ENCODE peak calls at places on chromosomes 13 and 19, in four cellular contexts. L, O, V and I are unnamed samples.

GRCh38 chr19:49333426-49334288 is 1.5 kb upstream of the CD37 start:
- DNase-seq in V (no peak), O (peak; percentile 84), L (no peak), I (no peak)

GRCh38 chr19:54551950-54552912 is 21.4 kb upstream of the LILRA2 start:
- DNase-seq in L (no peak), V (no peak), O (peak; percentile 40), I (no peak)

GRCh38 chr13:36745436-36745835 is 71.6 kb downstream of the SERTM1 start:
- DNase-seq in L (no peak), O (no peak), V (no peak), I (no peak)

GRCh38 chr13:31878495-31878894 is 139.2 kb downstream of the RXFP2 start:
- DNase-seq in L (no peak), O (no peak), V (no peak), I (no peak)

GRCh38 chr13:111202745-111203144 is 87.6 kb downstream of the ARHGEF7 start:
- DNase-seq in V (no peak), L (peak; percentile 11), O (no peak), I (no peak)

GRCh38 chr19:3346677-3347353 is 19.6 kb upstream of the NFIC start:
- DNase-seq in L (no peak), V (no peak), O (no peak), I (no peak)

GRCh38 chr19:2549701-2550191 is 73.8 kb downstream of the GADD45B start:
- DNase-seq in O (no peak), L (no peak), V (no peak), I (no peak)

GRCh38 chr19:18300930-18301717 is 19.7 kb upstream of the JUND start:
- DNase-seq in O (no peak), L (peak; percentile 81), V (no peak), I (no peak)

GRCh38 chr13:113947321-113948033 is 26.4 kb downstream of the C13orf46 start:
- DNase-seq in L (peak; percentile 43), O (no peak), V (no peak), I (peak; percentile 30)

GRCh38 chr19:5955638-5955935 is 22.4 kb downstream of the RANBP3 start:
- DNase-seq in O (no peak), L (no peak), V (no peak), I (no peak)

GRCh38 chr13:94431987-94432386 is 47.5 kb downstream of the DCT start:
- DNase-seq in L (no peak), V (no peak), O (no peak), I (no peak)

GRCh38 chr13:101763191-101763590 is 310.7 kb downstream of the ITGBL1 start:
- DNase-seq in L (no peak), V (no peak), O (no peak), I (no peak)

GRCh38 chr13:108368240-108368898 is 98.9 kb downstream of the TNFSF13B start:
- DNase-seq in O (no peak), L (no peak), V (no peak), I (no peak)

GRCh38 chr19:50380767-50381166 is 3.4 kb upstream of the POLD1 start:
- DNase-seq in O (no peak), L (no peak), V (no peak), I (no peak)

GRCh38 chr13:75050419-75051066 is 431.4 kb downstream of the TBC1D4 start:
- DNase-seq in V (no peak), O (no peak), L (no peak), I (no peak)

GRCh38 chr13:80337706-80338105 is 3.2 kb downstream of the SPRY2 start:
- DNase-seq in L (no peak), V (no peak), O (no peak), I (no peak)

GRCh38 chr19:29256516-29256915 is 43.6 kb upstream of the UQCRFS1 start:
- DNase-seq in V (no peak), L (no peak), O (no peak), I (no peak)

GRCh38 chr13:74191036-74191809 is 57.0 kb upstream of the KLF12 start:
- DNase-seq in V (no peak), L (no peak), O (no peak), I (no peak)

GRCh38 chr19:10637894-10638293 is 12.5 kb downstream of the SLC44A2 start:
- DNase-seq in V (no peak), L (no peak), O (no peak), I (no peak)

GRCh38 chr19:10642473-10642872 is 11.7 kb upstream of the ILF3 start:
- DNase-seq in L (no peak), V (no peak), O (no peak), I (no peak)

GRCh38 chr19:10641248-10641647 is 12.9 kb upstream of the ILF3 start:
- DNase-seq in V (no peak), L (no peak), O (no peak), I (no peak)

GRCh38 chr19:10639836-10640235 is 14.3 kb upstream of the ILF3 start:
- DNase-seq in O (peak; percentile 67), V (no peak), L (no peak), I (no peak)

DNA sequence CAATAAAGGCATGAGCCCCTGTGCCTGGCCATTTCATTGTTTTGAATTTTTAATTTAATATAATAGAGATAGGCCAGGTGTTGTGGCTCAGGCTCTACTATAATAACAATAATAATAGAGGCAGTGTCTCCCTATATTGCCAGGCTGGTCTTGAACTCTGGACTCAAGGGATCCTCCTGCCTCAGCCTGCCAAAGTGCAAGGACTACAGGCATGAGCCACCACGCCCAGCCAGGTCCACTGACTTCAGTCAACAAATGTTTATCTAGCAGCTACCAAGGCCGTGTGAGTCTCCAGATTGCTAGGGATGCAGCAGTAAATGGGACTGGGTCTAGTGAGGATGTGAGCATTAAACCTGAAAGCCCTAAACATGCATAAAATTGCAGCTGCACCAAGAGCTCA is 13.8 kb upstream of the ILF3 start:
- DNase-seq in L (no peak), V (peak; percentile 78), O (no peak), I (no peak)
- TF ChIP-seq NR2C2 in L (no peak), V (no peak), O (no peak), I (no peak)

GRCh38 chr19:8036438-8037099 is 16.0 kb upstream of the CCL25 start:
- DNase-seq in V (no peak), L (no peak), O (no peak), I (no peak)
- TF ChIP-seq ATF2 in V (no peak), L (no peak), O (no peak), I (no peak)

DNA sequence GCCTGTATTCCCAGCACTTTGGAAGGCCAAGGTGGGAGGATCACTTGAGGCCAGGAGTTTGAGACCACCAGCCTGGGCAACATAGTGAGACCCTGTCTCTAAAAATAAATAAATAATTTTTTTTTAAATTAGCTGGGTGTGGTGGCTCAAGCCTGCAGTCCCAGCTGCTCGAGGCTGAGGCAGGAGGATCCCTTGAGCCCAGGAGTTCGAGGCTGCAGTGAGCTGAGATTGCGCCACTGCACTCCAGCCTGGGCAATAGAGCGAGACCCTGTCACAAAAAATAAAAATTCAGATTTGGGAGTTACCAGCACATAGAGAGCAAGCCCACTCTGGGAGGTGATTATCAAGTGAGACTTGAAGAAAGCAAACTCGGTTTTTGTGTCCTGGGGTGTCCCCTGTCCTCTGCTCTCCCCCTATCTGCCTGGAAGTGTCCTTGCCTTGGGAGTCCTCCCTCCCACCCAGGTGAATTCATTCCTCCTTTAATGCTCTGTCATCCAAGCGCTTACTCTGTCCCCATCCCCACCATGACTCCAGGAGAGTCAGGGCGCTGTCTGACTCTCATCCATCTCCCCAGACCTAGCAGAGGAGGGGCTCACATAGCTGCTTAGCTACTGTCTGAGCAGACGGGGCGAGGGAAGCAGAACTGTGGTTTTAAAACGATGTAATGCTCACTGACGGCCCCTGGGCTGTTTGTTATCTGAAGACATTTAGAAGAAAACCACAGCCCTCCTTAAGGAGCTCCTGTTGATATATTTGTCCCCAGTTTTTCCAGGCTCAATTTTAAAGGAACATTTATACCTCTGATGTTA is 146.7 kb downstream of the STK24 start:
- DNase-seq in L (no peak), O (no peak), V (no peak), I (no peak)
- TF ChIP-seq NR2C2 in L (no peak), O (no peak), V (no peak), I (no peak)

GRCh38 chr19:42254850-42255765 is at the start of gene ERF:
- DNase-seq in L (peak; percentile 96), V (peak; percentile 74), O (peak; percentile 45), I (peak; percentile 88)

GRCh38 chr19:42253245-42254082 is 1.5 kb downstream of the ERF start:
- DNase-seq in L (peak; percentile 78), O (no peak), V (peak; percentile 59), I (peak; percentile 77)

GRCh38 chr19:42254083-42254849 is 662 bp downstream of the ERF start:
- DNase-seq in O (no peak), L (peak; percentile 87), V (peak; percentile 76), I (peak; percentile 80)

GRCh38 chr19:42252365-42253244 is 2.3 kb downstream of the ERF start:
- DNase-seq in V (no peak), L (peak; percentile 57), O (no peak), I (no peak)

GRCh38 chr19:42255766-42256750 is 1.1 kb upstream of the ERF start:
- DNase-seq in L (peak; percentile 54), O (no peak), V (no peak), I (no peak)
- TF ChIP-seq ATF2 in L (no peak), O (no peak), V (no peak), I (no peak)

GRCh38 chr13:28851422-28851821 is 31.3 kb downstream of the MTUS2 start:
- DNase-seq in O (no peak), V (no peak), L (no peak), I (no peak)
- TF ChIP-seq NR2C2 in O (no peak), V (no peak), L (no peak), I (no peak)

GRCh38 chr19:911197-912033 is 1.6 kb downstream of the R3HDM4 start:
- DNase-seq in L (no peak), V (no peak), O (no peak), I (no peak)

GRCh38 chr19:916645-917322 is 349 bp upstream of the KISS1R start:
- DNase-seq in O (no peak), V (peak; percentile 56), L (peak; percentile 94), I (peak; percentile 48)

GRCh38 chr19:917323-918151 is at the start of gene KISS1R:
- DNase-seq in O (no peak), V (peak; percentile 71), L (peak; percentile 90), I (peak; percentile 87)

GRCh38 chr19:912181-913079 is 589 bp downstream of the R3HDM4 start:
- DNase-seq in L (peak; percentile 74), O (no peak), V (no peak), I (no peak)

DNA sequence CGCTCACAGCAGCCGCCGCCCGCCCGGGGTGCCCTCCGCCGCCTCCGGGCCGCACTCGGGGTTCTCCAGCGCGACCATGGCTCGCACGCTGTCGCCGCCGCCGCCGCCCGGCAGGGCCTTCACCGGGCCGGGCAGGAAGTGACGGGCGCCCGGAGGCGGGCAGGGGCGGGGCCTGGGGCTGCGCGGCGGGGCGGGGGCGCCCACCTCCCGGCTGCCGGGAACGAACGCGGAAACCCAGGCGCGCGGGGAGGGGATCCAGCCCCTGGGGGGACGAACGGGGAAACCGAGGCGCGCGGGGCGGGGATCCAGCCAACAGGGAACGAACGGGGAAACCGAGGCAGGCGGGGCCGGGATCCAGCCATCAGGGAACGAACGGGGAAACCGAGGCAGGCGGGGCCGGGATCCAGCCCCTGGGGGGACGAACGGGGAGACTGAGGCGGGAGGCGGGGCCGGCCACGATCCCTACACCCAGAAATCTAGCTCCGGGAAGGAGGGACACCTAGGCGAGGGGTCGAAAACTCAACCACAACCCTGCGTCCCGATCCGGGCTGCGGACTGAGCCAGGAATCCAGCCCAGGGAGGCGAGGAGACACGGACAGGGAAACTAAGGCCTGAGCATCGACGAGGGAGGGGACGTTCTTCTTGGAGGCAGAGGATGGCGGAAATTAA is at the start of gene R3HDM4:
- DNase-seq in V (no peak), L (peak; percentile 83), O (no peak), I (peak; percentile 64)
- TF ChIP-seq ATF2 in V (no peak), L (no peak), O (no peak), I (no peak)